ENCODE peak calls at places on chromosome 21, in eight cellular contexts. J is kidney tubule cell, I is neural crest cell, Q is MV-4-11, L is HL-60, Y is left colon, O is heart left ventricle, S is G401. G is an unnamed sample.

GRCh38 chr21:28932717-28933116 is 60.0 kb downstream of the LTN1 start:
- DNase-seq in J (no peak), I (no peak), Q (no peak), L (no peak), Y (no peak), O (no peak), S (no peak), G (no peak)

GRCh38 chr21:43847301-43847700 is 17.7 kb upstream of the AGPAT3 start:
- DNase-seq in J (no peak), I (no peak), Q (no peak), L (no peak), Y (no peak), O (no peak), S (no peak), G (no peak)

GRCh38 chr21:27526451-27526850 is 559.6 kb upstream of the ADAMTS5 start:
- DNase-seq in J (peak), I (no peak), Q (no peak), L (no peak), Y (no peak), O (peak), S (no peak), G (no peak)

GRCh38 chr21:41653944-41654625 is 112.8 kb downstream of the RIPK4 start:
- DNase-seq in J (peak), I (no peak), Q (no peak), L (no peak), Y (no peak), O (no peak), S (no peak), G (no peak)

GRCh38 chr21:37758997-37759396 is 157.3 kb downstream of the KCNJ6 start:
- DNase-seq in J (peak), I (peak), Q (peak), L (no peak), Y (peak), O (no peak), S (no peak), G (no peak)

GRCh38 chr21:42440187-42440792 is 36.6 kb downstream of the UBASH3A start:
- DNase-seq in J (no peak), I (no peak), Q (no peak), L (no peak), Y (no peak), O (no peak), S (no peak), G (no peak)

GRCh38 chr21:26977741-26978140 is 10.9 kb upstream of the ADAMTS5 start:
- DNase-seq in J (no peak), I (no peak), Q (no peak), L (no peak), Y (no peak), O (no peak), S (no peak), G (no peak)

GRCh38 chr21:28633803-28634572 is 358.7 kb downstream of the LTN1 start:
- DNase-seq in J (peak), I (no peak), Q (no peak), L (no peak), Y (no peak), O (peak), S (no peak), G (no peak)

GRCh38 chr21:39315603-39316002 is 2.2 kb upstream of the BRWD1 start:
- DNase-seq in J (no peak), I (no peak), Q (no peak), L (no peak), Y (no peak), O (no peak), S (no peak), G (no peak)

GRCh38 chr21:41663805-41664788 is 102.8 kb downstream of the RIPK4 start:
- DNase-seq in J (peak), I (no peak), Q (peak), L (no peak), Y (peak), O (no peak), S (no peak), G (no peak)

GRCh38 chr21:46334351-46335140 is 10.6 kb downstream of the PCNT start:
- DNase-seq in J (no peak), I (no peak), Q (no peak), L (no peak), Y (no peak), O (no peak), S (no peak), G (no peak)

GRCh38 chr21:21898801-21899200 is 900.6 kb downstream of the NCAM2 start:
- DNase-seq in J (no peak), I (no peak), Q (no peak), L (no peak), Y (no peak), O (no peak), S (no peak), G (no peak)

GRCh38 chr21:45513741-45514310 is 28.4 kb downstream of the SLC19A1 start:
- DNase-seq in J (no peak), I (no peak), Q (no peak), L (no peak), Y (no peak), O (peak), S (no peak), G (no peak)

GRCh38 chr21:29555601-29556000 is 256.9 kb downstream of the BACH1 start:
- DNase-seq in J (no peak), I (no peak), Q (no peak), L (no peak), Y (no peak), O (no peak), S (no peak), G (no peak)

GRCh38 chr21:40923361-40923760 is 76.4 kb upstream of the DSCAM start:
- DNase-seq in J (no peak), I (no peak), Q (no peak), L (no peak), Y (no peak), O (no peak), S (no peak), G (peak)

GRCh38 chr21:32253215-32253641 is 25.6 kb downstream of the MIS18A start:
- DNase-seq in J (no peak), I (no peak), Q (no peak), L (no peak), Y (no peak), O (peak), S (no peak), G (no peak)

GRCh38 chr21:44425307-44425894 is 29.9 kb upstream of the LRRC3 start:
- DNase-seq in J (no peak), I (no peak), Q (no peak), L (no peak), Y (no peak), O (no peak), S (no peak), G (no peak)

GRCh38 chr21:32826317-32827167 is 55.0 kb upstream of the PAXBP1 start:
- DNase-seq in J (peak), I (peak), Q (peak), L (no peak), Y (peak), O (no peak), S (peak), G (peak)

GRCh38 chr21:26918318-26919065 is 48.4 kb downstream of the ADAMTS5 start:
- DNase-seq in J (no peak), I (no peak), Q (no peak), L (no peak), Y (no peak), O (no peak), S (no peak), G (no peak)

G was measured in DMS79 treated with DMSO at 0.1 percent for 48 hours.